ENCODE peak calls at places on chromosomes 11 and 22, in eight cellular contexts. I is cardiac muscle cell; X is endodermal cell; L is CD8-positive, alpha-beta memory T cell; O is left ventricle myocardium inferior; M is iPS DF 6.9; Q is suprapubic skin; V is K562. W is an unnamed sample.
A peak's percentile ranks its signal among the peaks of the same experiment; 100 is the strongest.

GRCh38 chr11:126993599-126993998 is 7.0 kb downstream of the KIRREL3 start:
- DNase-seq in I (no peak), X (no peak), L (no peak), O (no peak), M (no peak), Q (no peak), V (no peak), W (no peak)

GRCh38 chr22:45867906-45868555 is 108.9 kb downstream of the WNT7B start:
- DNase-seq in I (no peak), X (peak; percentile 62), L (no peak), O (no peak), M (no peak), Q (peak; percentile 48), V (no peak), W (no peak)

GRCh38 chr11:3808846-3809623 is 675 bp downstream of the PGAP2 start:
- DNase-seq in I (peak; percentile 50), X (peak; percentile 79), L (peak; percentile 19), O (no peak), M (no peak), Q (no peak), V (peak; percentile 79), W (peak; percentile 75)

GRCh38 chr11:59197990-59198389 is 14.7 kb downstream of the MPEG1 start:
- DNase-seq in I (peak; percentile 88), X (no peak), L (no peak), O (peak; percentile 76), M (no peak), Q (no peak), V (no peak), W (no peak)

GRCh38 chr22:32576553-32577255 is 102.1 kb downstream of the FBXO7 start:
- DNase-seq in I (no peak), X (no peak), L (no peak), O (no peak), M (no peak), Q (no peak), V (peak; percentile 50), W (no peak)

GRCh38 chr11:114314096-114314495 is 17.9 kb downstream of the NNMT start:
- DNase-seq in I (no peak), X (no peak), L (no peak), O (no peak), M (no peak), Q (no peak), V (no peak), W (no peak)

GRCh38 chr11:77081976-77082836 is 15.4 kb downstream of the CAPN5 start:
- DNase-seq in I (no peak), X (no peak), L (no peak), O (no peak), M (no peak), Q (peak; percentile 49), V (no peak), W (no peak)

GRCh38 chr22:44894782-44895181 is 115.0 kb downstream of the PHF21B start:
- DNase-seq in I (no peak), X (peak; percentile 36), L (no peak), O (no peak), M (no peak), Q (peak; percentile 41), V (no peak), W (no peak)

GRCh38 chr22:36183446-36183845 is 18.2 kb downstream of the APOL4 start:
- DNase-seq in I (no peak), X (peak; percentile 41), L (no peak), O (no peak), M (no peak), Q (no peak), V (no peak), W (no peak)

GRCh38 chr22:48044484-48045060 is 1282.1 kb downstream of the TBC1D22A start:
- DNase-seq in I (no peak), X (no peak), L (no peak), O (no peak), M (no peak), Q (no peak), V (no peak), W (no peak)

GRCh38 chr11:68349461-68350249 is 37.3 kb downstream of the LRP5 start:
- DNase-seq in I (no peak), X (no peak), L (no peak), O (no peak), M (no peak), Q (no peak), V (no peak), W (no peak)

GRCh38 chr11:72598901-72599300 is 75.3 kb downstream of the PDE2A start:
- DNase-seq in I (peak; percentile 63), X (peak; percentile 86), L (no peak), O (peak; percentile 55), M (no peak), Q (no peak), V (peak; percentile 54), W (no peak)

GRCh38 chr11:102314784-102315183 is 2.5 kb upstream of the BIRC3 start:
- DNase-seq in I (no peak), X (no peak), L (no peak), O (no peak), M (no peak), Q (no peak), V (no peak), W (no peak)

GRCh38 chr11:45089845-45090499 is 56.5 kb upstream of the PRDM11 start:
- DNase-seq in I (peak; percentile 72), X (peak; percentile 78), L (no peak), O (no peak), M (peak; percentile 39), Q (peak; percentile 60), V (no peak), W (peak; percentile 37)

GRCh38 chr22:21038405-21038804 is 6.0 kb upstream of the SLC7A4 start:
- DNase-seq in I (peak; percentile 76), X (no peak), L (no peak), O (no peak), M (no peak), Q (no peak), V (no peak), W (no peak)

GRCh38 chr11:131537729-131538128 is 167.3 kb downstream of the NTM start:
- DNase-seq in I (no peak), X (no peak), L (no peak), O (no peak), M (no peak), Q (no peak), V (no peak), W (no peak)

GRCh38 chr11:21511835-21512440 is 680.9 kb upstream of the ANO5 start:
- DNase-seq in I (peak; percentile 44), X (peak; percentile 96), L (no peak), O (peak; percentile 16), M (peak; percentile 66), Q (peak; percentile 65), V (peak; percentile 29), W (peak; percentile 39)

GRCh38 chr22:37243402-37244113 is 511 bp downstream of the RAC2 start:
- DNase-seq in I (no peak), X (peak; percentile 37), L (no peak), O (no peak), M (no peak), Q (no peak), V (no peak), W (no peak)

GRCh38 chr11:35047179-35047578 is 91.8 kb upstream of the CD44 start:
- DNase-seq in I (no peak), X (no peak), L (peak; percentile 54), O (no peak), M (no peak), Q (no peak), V (no peak), W (peak; percentile 50)

DNA sequence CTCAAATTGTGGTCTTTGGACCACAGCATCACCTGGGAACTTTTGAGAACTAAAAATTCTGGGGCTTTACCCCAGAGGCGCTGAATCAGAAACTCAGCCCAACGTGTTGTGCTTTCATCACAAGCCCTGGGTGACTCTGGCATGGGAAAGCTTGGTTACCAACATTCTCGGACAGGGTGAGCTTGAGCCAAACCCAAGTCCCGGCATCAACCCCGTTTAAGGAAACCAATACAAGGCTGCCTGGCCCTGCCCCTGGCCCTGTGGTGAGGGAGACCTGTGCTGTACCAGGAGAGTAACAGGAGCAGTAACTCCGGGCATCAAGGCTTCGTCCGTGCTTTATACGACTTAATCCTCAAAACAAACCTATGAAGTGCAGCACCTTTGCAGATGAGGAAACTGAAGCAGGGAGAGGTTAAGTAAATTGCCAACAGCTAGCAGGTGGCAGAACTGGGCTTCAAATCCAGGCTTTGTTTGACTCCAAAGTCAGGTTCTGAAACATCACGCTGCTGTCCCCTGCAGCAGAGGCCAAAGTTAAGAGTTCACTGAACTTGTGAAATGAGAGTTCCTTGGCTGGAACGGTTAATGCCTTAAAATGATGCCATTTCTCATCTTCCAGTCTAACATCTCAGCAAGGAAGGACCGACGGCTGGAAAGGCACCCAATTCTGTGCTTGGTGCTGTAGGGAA is 64.1 kb upstream of the BID start:
- DNase-seq in I (no peak), X (no peak), L (no peak), O (no peak), M (no peak), Q (no peak), V (no peak), W (no peak)
- H3K4me1 ChIP-seq in I (peaks cover 23% of the 10 kb centered on the region), X (no peaks in the 10 kb centered on the region), L (peaks cover 9% of the 10 kb centered on the region), O (peaks cover 68% of the 10 kb centered on the region), M (no peaks in the 10 kb centered on the region), Q (peaks cover 11% of the 10 kb centered on the region), V (no peaks in the 10 kb centered on the region), W (no peaks in the 10 kb centered on the region)

GRCh38 chr11:117820071-117820470 is 4.5 kb downstream of the FXYD2 start:
- DNase-seq in I (no peak), X (peak; percentile 59), L (no peak), O (no peak), M (no peak), Q (no peak), V (no peak), W (no peak)
- H3K4me1 ChIP-seq in I (peaks cover 12% of the 10 kb centered on the region), X (peaks cover 22% of the 10 kb centered on the region), L (peaks cover 63% of the 10 kb centered on the region), O (peaks cover 62% of the 10 kb centered on the region), M (peaks cover 10% of the 10 kb centered on the region), Q (peaks cover 48% of the 10 kb centered on the region), V (no peaks in the 10 kb centered on the region), W (peaks cover 8% of the 10 kb centered on the region)

DNA sequence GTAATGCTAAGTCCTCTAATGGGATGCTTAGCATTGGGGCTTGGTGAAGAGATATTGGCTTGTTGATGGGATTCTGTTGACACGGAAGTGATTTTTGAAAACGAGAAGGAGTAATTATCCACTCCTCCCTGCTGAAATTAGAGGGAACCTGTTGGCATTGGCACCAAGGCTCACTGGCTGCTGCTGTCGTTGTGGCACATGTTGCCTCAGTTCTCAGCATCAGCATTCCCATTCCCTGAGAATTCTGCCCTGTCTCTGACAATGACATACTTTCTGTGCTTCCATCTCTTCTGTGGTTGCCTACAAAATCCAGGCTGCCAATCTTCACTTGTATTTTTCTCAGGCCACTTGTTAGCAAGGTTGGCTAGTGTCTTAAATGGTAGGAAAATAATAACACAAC is 81.9 kb downstream of the TEAD1 start:
- DNase-seq in I (no peak), X (no peak), L (no peak), O (no peak), M (no peak), Q (no peak), V (no peak), W (no peak)
- H3K4me1 ChIP-seq in I (peaks cover 39% of the 10 kb centered on the region), X (peaks cover 16% of the 10 kb centered on the region), L (no peaks in the 10 kb centered on the region), O (peaks cover 63% of the 10 kb centered on the region), M (peaks cover 6% of the 10 kb centered on the region), Q (peaks cover 37% of the 10 kb centered on the region), V (peaks cover 3% of the 10 kb centered on the region), W (no peaks in the 10 kb centered on the region)

DNA sequence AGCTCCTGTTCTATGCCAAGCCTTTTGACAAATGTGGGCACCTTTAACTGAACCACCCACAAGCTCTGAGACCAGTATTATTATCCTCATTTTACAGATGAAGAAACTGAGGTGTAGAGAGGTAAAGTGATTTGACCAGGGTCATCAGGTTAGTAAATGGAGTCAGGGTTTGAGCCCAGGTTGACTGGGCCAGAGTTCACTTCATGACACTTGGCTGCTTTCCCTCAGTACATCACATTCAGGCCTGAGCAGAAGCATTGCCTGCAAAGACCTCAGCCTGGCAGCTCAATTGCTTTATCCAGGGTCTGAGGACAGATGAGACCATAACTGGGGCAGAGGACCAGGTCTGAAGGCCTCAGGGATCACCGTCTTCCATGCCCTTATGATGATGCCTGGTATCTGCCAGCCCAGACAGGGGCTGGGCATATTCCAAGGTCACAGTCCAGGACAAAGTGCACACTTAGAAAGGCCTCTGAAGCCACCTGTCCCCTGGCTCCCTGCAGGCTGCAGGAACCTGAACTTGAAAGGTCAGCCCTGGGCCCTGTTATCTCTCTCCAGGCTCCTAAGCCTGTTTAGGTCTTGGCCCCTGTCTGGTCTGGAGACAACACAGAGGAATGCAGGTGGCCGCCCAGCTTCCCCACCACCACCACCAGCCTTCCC is 32.0 kb downstream of the POU2AF3 start:
- DNase-seq in I (no peak), X (no peak), L (no peak), O (no peak), M (no peak), Q (no peak), V (no peak), W (no peak)
- H3K4me1 ChIP-seq in I (no peaks in the 10 kb centered on the region), X (peaks cover 27% of the 10 kb centered on the region), L (no peaks in the 10 kb centered on the region), O (peaks cover 41% of the 10 kb centered on the region), M (peaks cover 5% of the 10 kb centered on the region), Q (peaks cover 41% of the 10 kb centered on the region), V (no peaks in the 10 kb centered on the region), W (peaks cover 7% of the 10 kb centered on the region)

W was measured in OCI-LY7.